ENCODE peak calls at places on chromosomes 1 and 21, in six cellular contexts. One of them, this sample, is unnamed.

GRCh38 chr1:5364591-5364990 is 627.6 kb downstream of the NPHP4 start:
- DNase-seq in sigmoid colon: peak
- DNase-seq in IMR-90: no peak
- DNase-seq in PC-3: no peak
- DNase-seq in EL: no peak
- DNase-seq in stimulated activated CD4-positive, alpha-beta T cell treated with anti-CD3 and anti-CD28 coated beads, TNF-alpha, amount 100 ng/mL, for 48 hours: no peak
- DNase-seq in this sample: no peak

GRCh38 chr1:65068202-65069011 is 79.6 kb upstream of the AK4 start:
- DNase-seq in sigmoid colon: no peak
- DNase-seq in IMR-90: peak
- DNase-seq in PC-3: peak
- DNase-seq in EL: peak
- DNase-seq in stimulated activated CD4-positive, alpha-beta T cell treated with anti-CD3 and anti-CD28 coated beads, TNF-alpha, amount 100 ng/mL, for 48 hours: no peak
- DNase-seq in this sample: no peak

GRCh38 chr1:236603896-236604217 is 459 bp downstream of the HEATR1 start:
- DNase-seq in sigmoid colon: no peak
- DNase-seq in IMR-90: peak
- DNase-seq in PC-3: peak
- DNase-seq in EL: peak
- DNase-seq in stimulated activated CD4-positive, alpha-beta T cell treated with anti-CD3 and anti-CD28 coated beads, TNF-alpha, amount 100 ng/mL, for 48 hours: no peak
- DNase-seq in this sample: no peak

GRCh38 chr1:30318864-30319718 is 404.3 kb downstream of the MATN1 start:
- DNase-seq in sigmoid colon: no peak
- DNase-seq in IMR-90: no peak
- DNase-seq in PC-3: no peak
- DNase-seq in EL: no peak
- DNase-seq in stimulated activated CD4-positive, alpha-beta T cell treated with anti-CD3 and anti-CD28 coated beads, TNF-alpha, amount 100 ng/mL, for 48 hours: no peak
- DNase-seq in this sample: no peak

GRCh38 chr1:98668733-98669132 is 7.2 kb downstream of the SNX7 start:
- DNase-seq in sigmoid colon: no peak
- DNase-seq in IMR-90: no peak
- DNase-seq in PC-3: no peak
- DNase-seq in EL: no peak
- DNase-seq in stimulated activated CD4-positive, alpha-beta T cell treated with anti-CD3 and anti-CD28 coated beads, TNF-alpha, amount 100 ng/mL, for 48 hours: no peak
- DNase-seq in this sample: no peak

GRCh38 chr1:156752843-156753486 is 1.5 kb upstream of the HDGF start:
- DNase-seq in sigmoid colon: no peak
- DNase-seq in IMR-90: peak
- DNase-seq in PC-3: no peak
- DNase-seq in EL: no peak
- DNase-seq in stimulated activated CD4-positive, alpha-beta T cell treated with anti-CD3 and anti-CD28 coated beads, TNF-alpha, amount 100 ng/mL, for 48 hours: no peak
- DNase-seq in this sample: no peak

GRCh38 chr21:43848771-43849170 is 16.3 kb upstream of the AGPAT3 start:
- DNase-seq in sigmoid colon: no peak
- DNase-seq in IMR-90: no peak
- DNase-seq in PC-3: no peak
- DNase-seq in EL: no peak
- DNase-seq in stimulated activated CD4-positive, alpha-beta T cell treated with anti-CD3 and anti-CD28 coated beads, TNF-alpha, amount 100 ng/mL, for 48 hours: no peak
- DNase-seq in this sample: no peak

GRCh38 chr1:11708554-11709350 is 17.2 kb downstream of the DRAXIN start:
- DNase-seq in sigmoid colon: no peak
- DNase-seq in IMR-90: no peak
- DNase-seq in PC-3: peak
- DNase-seq in EL: no peak
- DNase-seq in stimulated activated CD4-positive, alpha-beta T cell treated with anti-CD3 and anti-CD28 coated beads, TNF-alpha, amount 100 ng/mL, for 48 hours: no peak
- DNase-seq in this sample: no peak

GRCh38 chr1:235938714-235939487 is 72.2 kb upstream of the LYST start:
- DNase-seq in sigmoid colon: no peak
- DNase-seq in IMR-90: no peak
- DNase-seq in PC-3: no peak
- DNase-seq in EL: no peak
- DNase-seq in stimulated activated CD4-positive, alpha-beta T cell treated with anti-CD3 and anti-CD28 coated beads, TNF-alpha, amount 100 ng/mL, for 48 hours: no peak
- DNase-seq in this sample: no peak

GRCh38 chr1:234889643-234890042 is 239.0 kb downstream of the TOMM20 start:
- DNase-seq in sigmoid colon: peak
- DNase-seq in IMR-90: no peak
- DNase-seq in PC-3: peak
- DNase-seq in EL: peak
- DNase-seq in stimulated activated CD4-positive, alpha-beta T cell treated with anti-CD3 and anti-CD28 coated beads, TNF-alpha, amount 100 ng/mL, for 48 hours: no peak
- DNase-seq in this sample: no peak

GRCh38 chr1:156281281-156282142 is 1.1 kb downstream of the SMG5 start:
- DNase-seq in sigmoid colon: no peak
- DNase-seq in IMR-90: peak
- DNase-seq in PC-3: peak
- DNase-seq in EL: peak
- DNase-seq in stimulated activated CD4-positive, alpha-beta T cell treated with anti-CD3 and anti-CD28 coated beads, TNF-alpha, amount 100 ng/mL, for 48 hours: peak
- DNase-seq in this sample: no peak

GRCh38 chr1:172917972-172918371 is 132.8 kb downstream of the TNFSF18 start:
- DNase-seq in sigmoid colon: no peak
- DNase-seq in IMR-90: peak
- DNase-seq in PC-3: peak
- DNase-seq in EL: peak
- DNase-seq in stimulated activated CD4-positive, alpha-beta T cell treated with anti-CD3 and anti-CD28 coated beads, TNF-alpha, amount 100 ng/mL, for 48 hours: no peak
- DNase-seq in this sample: no peak

GRCh38 chr1:180926164-180926981 is 13.7 kb downstream of the KIAA1614 start:
- DNase-seq in sigmoid colon: peak
- DNase-seq in IMR-90: peak
- DNase-seq in PC-3: no peak
- DNase-seq in EL: peak
- DNase-seq in stimulated activated CD4-positive, alpha-beta T cell treated with anti-CD3 and anti-CD28 coated beads, TNF-alpha, amount 100 ng/mL, for 48 hours: no peak
- DNase-seq in this sample: no peak

GRCh38 chr1:198493324-198493723 is 47.2 kb downstream of the ATP6V1G3 start:
- DNase-seq in sigmoid colon: no peak
- DNase-seq in IMR-90: no peak
- DNase-seq in PC-3: no peak
- DNase-seq in EL: peak
- DNase-seq in stimulated activated CD4-positive, alpha-beta T cell treated with anti-CD3 and anti-CD28 coated beads, TNF-alpha, amount 100 ng/mL, for 48 hours: no peak
- DNase-seq in this sample: no peak

GRCh38 chr21:44836666-44837471 is 19.0 kb upstream of the SUMO3 start:
- DNase-seq in sigmoid colon: no peak
- DNase-seq in IMR-90: no peak
- DNase-seq in PC-3: peak
- DNase-seq in EL: peak
- DNase-seq in stimulated activated CD4-positive, alpha-beta T cell treated with anti-CD3 and anti-CD28 coated beads, TNF-alpha, amount 100 ng/mL, for 48 hours: no peak
- DNase-seq in this sample: no peak

GRCh38 chr1:43653339-43653738 is 3.4 kb downstream of the KDM4A start:
- DNase-seq in sigmoid colon: no peak
- DNase-seq in IMR-90: peak
- DNase-seq in PC-3: peak
- DNase-seq in EL: peak
- DNase-seq in stimulated activated CD4-positive, alpha-beta T cell treated with anti-CD3 and anti-CD28 coated beads, TNF-alpha, amount 100 ng/mL, for 48 hours: no peak
- DNase-seq in this sample: no peak

GRCh38 chr21:42862774-42863503 is 16.4 kb downstream of the WDR4 start:
- DNase-seq in sigmoid colon: no peak
- DNase-seq in IMR-90: no peak
- DNase-seq in PC-3: peak
- DNase-seq in EL: no peak
- DNase-seq in stimulated activated CD4-positive, alpha-beta T cell treated with anti-CD3 and anti-CD28 coated beads, TNF-alpha, amount 100 ng/mL, for 48 hours: no peak
- DNase-seq in this sample: no peak

GRCh38 chr1:199688774-199689173 is 338.7 kb upstream of the NR5A2 start:
- DNase-seq in sigmoid colon: no peak
- DNase-seq in IMR-90: no peak
- DNase-seq in PC-3: no peak
- DNase-seq in EL: no peak
- DNase-seq in stimulated activated CD4-positive, alpha-beta T cell treated with anti-CD3 and anti-CD28 coated beads, TNF-alpha, amount 100 ng/mL, for 48 hours: no peak
- DNase-seq in this sample: no peak

GRCh38 chr1:7886346-7886745 is 33.5 kb upstream of the UTS2 start:
- DNase-seq in sigmoid colon: no peak
- DNase-seq in IMR-90: peak
- DNase-seq in PC-3: peak
- DNase-seq in EL: no peak
- DNase-seq in stimulated activated CD4-positive, alpha-beta T cell treated with anti-CD3 and anti-CD28 coated beads, TNF-alpha, amount 100 ng/mL, for 48 hours: no peak
- DNase-seq in this sample: no peak

GRCh38 chr1:41517039-41517438 is 32.6 kb upstream of the EDN2 start:
- DNase-seq in sigmoid colon: no peak
- DNase-seq in IMR-90: no peak
- DNase-seq in PC-3: no peak
- DNase-seq in EL: no peak
- DNase-seq in stimulated activated CD4-positive, alpha-beta T cell treated with anti-CD3 and anti-CD28 coated beads, TNF-alpha, amount 100 ng/mL, for 48 hours: no peak
- DNase-seq in this sample: no peak

GRCh38 chr1:185853739-185854138 is 119.5 kb downstream of the HMCN1 start:
- DNase-seq in sigmoid colon: no peak
- DNase-seq in IMR-90: peak
- DNase-seq in PC-3: peak
- DNase-seq in EL: peak
- DNase-seq in stimulated activated CD4-positive, alpha-beta T cell treated with anti-CD3 and anti-CD28 coated beads, TNF-alpha, amount 100 ng/mL, for 48 hours: no peak
- DNase-seq in this sample: no peak

GRCh38 chr1:1021010-1021845 is 1.3 kb downstream of the AGRN start:
- DNase-seq in sigmoid colon: peak
- DNase-seq in IMR-90: peak
- DNase-seq in PC-3: peak
- DNase-seq in EL: peak
- DNase-seq in stimulated activated CD4-positive, alpha-beta T cell treated with anti-CD3 and anti-CD28 coated beads, TNF-alpha, amount 100 ng/mL, for 48 hours: no peak
- DNase-seq in this sample: no peak

GRCh38 chr1:44784094-44785026 is 3.6 kb downstream of the BEST4 start:
- DNase-seq in sigmoid colon: no peak
- DNase-seq in IMR-90: no peak
- DNase-seq in PC-3: no peak
- DNase-seq in EL: no peak
- DNase-seq in stimulated activated CD4-positive, alpha-beta T cell treated with anti-CD3 and anti-CD28 coated beads, TNF-alpha, amount 100 ng/mL, for 48 hours: no peak
- DNase-seq in this sample: no peak

GRCh38 chr21:34524671-34525601 is 12.9 kb upstream of the KCNE1 start:
- DNase-seq in sigmoid colon: peak
- DNase-seq in IMR-90: peak
- DNase-seq in PC-3: peak
- DNase-seq in EL: peak
- DNase-seq in stimulated activated CD4-positive, alpha-beta T cell treated with anti-CD3 and anti-CD28 coated beads, TNF-alpha, amount 100 ng/mL, for 48 hours: no peak
- DNase-seq in this sample: no peak

GRCh38 chr1:156801409-156802121 is 15.1 kb downstream of the SH2D2A start:
- DNase-seq in sigmoid colon: no peak
- DNase-seq in IMR-90: peak
- DNase-seq in PC-3: no peak
- DNase-seq in EL: peak
- DNase-seq in stimulated activated CD4-positive, alpha-beta T cell treated with anti-CD3 and anti-CD28 coated beads, TNF-alpha, amount 100 ng/mL, for 48 hours: no peak
- DNase-seq in this sample: no peak

GRCh38 chr1:223345720-223346119 is 18.3 kb downstream of the SUSD4 start:
- DNase-seq in sigmoid colon: no peak
- DNase-seq in IMR-90: no peak
- DNase-seq in PC-3: no peak
- DNase-seq in EL: no peak
- DNase-seq in stimulated activated CD4-positive, alpha-beta T cell treated with anti-CD3 and anti-CD28 coated beads, TNF-alpha, amount 100 ng/mL, for 48 hours: no peak
- DNase-seq in this sample: no peak

GRCh38 chr1:213486488-213486887 is 435.4 kb downstream of the RPS6KC1 start:
- DNase-seq in sigmoid colon: no peak
- DNase-seq in IMR-90: no peak
- DNase-seq in PC-3: no peak
- DNase-seq in EL: no peak
- DNase-seq in stimulated activated CD4-positive, alpha-beta T cell treated with anti-CD3 and anti-CD28 coated beads, TNF-alpha, amount 100 ng/mL, for 48 hours: no peak
- DNase-seq in this sample: no peak

GRCh38 chr1:221437924-221438323 is 304.0 kb downstream of the DUSP10 start:
- DNase-seq in sigmoid colon: no peak
- DNase-seq in IMR-90: peak
- DNase-seq in PC-3: peak
- DNase-seq in EL: peak
- DNase-seq in stimulated activated CD4-positive, alpha-beta T cell treated with anti-CD3 and anti-CD28 coated beads, TNF-alpha, amount 100 ng/mL, for 48 hours: no peak
- DNase-seq in this sample: no peak

GRCh38 chr1:6011161-6011945 is 19.1 kb upstream of the NPHP4 start:
- DNase-seq in sigmoid colon: no peak
- DNase-seq in IMR-90: no peak
- DNase-seq in PC-3: no peak
- DNase-seq in EL: no peak
- DNase-seq in stimulated activated CD4-positive, alpha-beta T cell treated with anti-CD3 and anti-CD28 coated beads, TNF-alpha, amount 100 ng/mL, for 48 hours: no peak
- DNase-seq in this sample: no peak

GRCh38 chr1:10299174-10299573 is 88.8 kb downstream of the KIF1B start:
- DNase-seq in sigmoid colon: no peak
- DNase-seq in IMR-90: no peak
- DNase-seq in PC-3: no peak
- DNase-seq in EL: no peak
- DNase-seq in stimulated activated CD4-positive, alpha-beta T cell treated with anti-CD3 and anti-CD28 coated beads, TNF-alpha, amount 100 ng/mL, for 48 hours: no peak
- DNase-seq in this sample: no peak

GRCh38 chr1:171841931-171842723 is 829 bp downstream of the DNM3 start:
- DNase-seq in sigmoid colon: peak
- DNase-seq in IMR-90: no peak
- DNase-seq in PC-3: no peak
- DNase-seq in EL: peak
- DNase-seq in stimulated activated CD4-positive, alpha-beta T cell treated with anti-CD3 and anti-CD28 coated beads, TNF-alpha, amount 100 ng/mL, for 48 hours: no peak
- DNase-seq in this sample: no peak

GRCh38 chr21:39082656-39083376 is 100.4 kb downstream of the PSMG1 start:
- DNase-seq in sigmoid colon: no peak
- DNase-seq in IMR-90: no peak
- DNase-seq in PC-3: peak
- DNase-seq in EL: no peak
- DNase-seq in stimulated activated CD4-positive, alpha-beta T cell treated with anti-CD3 and anti-CD28 coated beads, TNF-alpha, amount 100 ng/mL, for 48 hours: no peak
- DNase-seq in this sample: no peak